ENCODE peak calls at places on chromosomes 11 and 22, in four cellular contexts. W is OCI-LY7, X is GM23338, Q is cardiac muscle cell. K is an unnamed sample.

GRCh38 chr11:111269146-111269868 is 23.8 kb downstream of the POU2AF2 start:
- DNase-seq in W (no peak), X (no peak), Q (no peak), K (no peak)

GRCh38 chr11:131331546-131331945 is 38.9 kb upstream of the NTM start:
- DNase-seq in W (no peak), X (no peak), Q (peak; percentile 27), K (no peak)

GRCh38 chr11:1970956-1971355 is 23.8 kb downstream of the MRPL23 start:
- DNase-seq in W (no peak), X (no peak), Q (no peak), K (no peak)

GRCh38 chr11:109033627-109034340 is 368.9 kb downstream of the DDX10 start:
- DNase-seq in W (no peak), X (no peak), Q (no peak), K (no peak)

GRCh38 chr11:1254086-1254648 is 31.3 kb downstream of the MUC5B start:
- DNase-seq in W (no peak), X (no peak), Q (no peak), K (no peak)

GRCh38 chr11:6875761-6876160 is 664 bp upstream of the OR10A4 start:
- DNase-seq in W (no peak), X (no peak), Q (no peak), K (no peak)

GRCh38 chr22:19995611-19996339 is 20.8 kb downstream of the ARVCF start:
- DNase-seq in W (no peak), X (no peak), Q (no peak), K (no peak)

GRCh38 chr11:62611705-62612365 is 740 bp downstream of the EML3 start:
- DNase-seq in W (peak; percentile 26), X (peak; percentile 52), Q (no peak), K (no peak)

GRCh38 chr11:72260574-72260973 is 16.6 kb upstream of the PHOX2A start:
- DNase-seq in W (no peak), X (no peak), Q (no peak), K (no peak)

GRCh38 chr11:88016392-88017020 is 158.7 kb downstream of the RAB38 start:
- DNase-seq in W (peak; percentile 77), X (peak; percentile 89), Q (peak; percentile 83), K (peak; percentile 51)

GRCh38 chr11:76801736-76802135 is 18.6 kb downstream of the TSKU start:
- DNase-seq in W (no peak), X (no peak), Q (no peak), K (no peak)

GRCh38 chr11:61828629-61829407 is 718 bp downstream of the FADS2 start:
- DNase-seq in W (no peak), X (peak; percentile 72), Q (peak; percentile 68), K (peak; percentile 35)

GRCh38 chr22:30309981-30310672 is 16.6 kb downstream of the TBC1D10A start:
- DNase-seq in W (peak; percentile 48), X (no peak), Q (no peak), K (no peak)

GRCh38 chr11:102139081-102139498 is 28.8 kb downstream of the YAP1 start:
- DNase-seq in W (no peak), X (peak; percentile 31), Q (peak; percentile 69), K (no peak)

GRCh38 chr11:58286249-58286648 is 18.2 kb upstream of the OR10W1 start:
- DNase-seq in W (peak; percentile 39), X (peak; percentile 68), Q (peak; percentile 49), K (no peak)

GRCh38 chr11:128465946-128466688 is 121.2 kb downstream of the ETS1 start:
- DNase-seq in W (no peak), X (no peak), Q (no peak), K (no peak)

GRCh38 chr11:23944939-23945338 is 551.9 kb upstream of the LUZP2 start:
- DNase-seq in W (no peak), X (no peak), Q (no peak), K (no peak)

GRCh38 chr11:96155627-96156378 is 187.2 kb downstream of the MAML2 start:
- DNase-seq in W (no peak), X (peak; percentile 67), Q (no peak), K (no peak)

GRCh38 chr11:76232026-76232665 is 25.8 kb upstream of the WNT11 start:
- DNase-seq in W (peak; percentile 51), X (no peak), Q (no peak), K (no peak)

GRCh38 chr22:35102663-35103062 is 36.7 kb downstream of the ISX start:
- DNase-seq in W (peak; percentile 12), X (peak; percentile 82), Q (peak; percentile 72), K (no peak)

GRCh38 chr11:92977401-92977800 is 8.0 kb downstream of the MTNR1B start:
- DNase-seq in W (no peak), X (no peak), Q (no peak), K (no peak)

GRCh38 chr11:121968638-121969037 is 147.4 kb downstream of the BLID start:
- DNase-seq in W (no peak), X (no peak), Q (no peak), K (no peak)

GRCh38 chr11:121965330-121965729 is 150.7 kb downstream of the BLID start:
- DNase-seq in W (no peak), X (no peak), Q (no peak), K (no peak)

GRCh38 chr11:121967131-121967689 is 148.8 kb downstream of the BLID start:
- DNase-seq in W (no peak), X (no peak), Q (no peak), K (no peak)

GRCh38 chr11:121961228-121961860 is 154.7 kb downstream of the BLID start:
- DNase-seq in W (no peak), X (no peak), Q (peak; percentile 10), K (no peak)

GRCh38 chr11:121964591-121964990 is 151.4 kb downstream of the BLID start:
- DNase-seq in W (no peak), X (no peak), Q (no peak), K (no peak)
- TF ChIP-seq CTCF in W (no peak), X (no peak), Q (no peak), K (no peak)

GRCh38 chr22:43587574-43587973 is 175.8 kb downstream of the MPPED1 start:
- DNase-seq in W (no peak), X (no peak), Q (no peak), K (no peak)

GRCh38 chr22:43592470-43592869 is 180.7 kb downstream of the MPPED1 start:
- DNase-seq in W (no peak), X (peak; percentile 73), Q (peak; percentile 28), K (peak; percentile 16)
- TF ChIP-seq CTCF in W (peak; percentile 22), X (peak; percentile 77), Q (no peak), K (peak; percentile 36)

GRCh38 chr22:39518124-39518786 is 2.1 kb upstream of the ATF4 start:
- DNase-seq in W (no peak), X (no peak), Q (no peak), K (no peak)

GRCh38 chr22:39520054-39520873 is at the start of gene ATF4:
- DNase-seq in W (peak; percentile 99), X (peak; percentile 100), Q (peak; percentile 99), K (peak; percentile 92)

GRCh38 chr22:39520874-39521857 is 804 bp downstream of the ATF4 start:
- DNase-seq in W (peak; percentile 78), X (peak; percentile 76), Q (peak; percentile 85), K (peak; percentile 62)

GRCh38 chr22:39518996-39519680 is 1.2 kb upstream of the ATF4 start:
- DNase-seq in W (peak; percentile 34), X (no peak), Q (peak; percentile 55), K (no peak)

GRCh38 chr22:39519681-39520053 is 695 bp upstream of the ATF4 start:
- DNase-seq in W (peak; percentile 50), X (peak; percentile 77), Q (peak; percentile 74), K (no peak)
- TF ChIP-seq CTCF in W (peak; percentile 66), X (peak; percentile 43), Q (peak; percentile 43), K (peak; percentile 44)

DNA sequence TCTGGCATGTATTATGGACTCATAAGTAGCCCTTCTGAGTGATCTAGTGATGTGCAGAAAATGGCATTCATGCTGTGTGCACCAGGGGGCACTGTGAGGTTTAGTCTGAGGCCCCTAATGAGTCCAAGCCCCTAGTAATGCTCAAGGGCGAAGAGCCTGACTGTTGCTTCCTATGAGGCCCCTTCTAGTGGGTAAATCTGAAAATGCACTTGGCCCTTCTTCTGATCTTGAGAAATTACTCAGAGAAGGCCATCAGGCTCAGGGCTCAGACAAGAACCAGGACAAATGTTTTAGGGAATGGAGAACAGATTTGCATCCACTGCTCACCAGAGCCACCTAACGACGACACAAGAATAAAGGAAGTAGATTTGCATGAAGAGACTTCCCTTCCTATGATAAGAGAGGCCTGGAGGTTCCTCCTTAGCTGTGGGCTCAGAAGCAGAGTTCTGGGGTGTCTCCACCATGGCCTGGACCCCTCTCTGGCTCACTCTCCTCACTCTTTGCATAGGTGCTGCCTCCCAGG is 75.8 kb downstream of the GGTLC2 start:
- DNase-seq in W (peak; percentile 91), X (peak; percentile 77), Q (no peak), K (peak; percentile 42)
- TF ChIP-seq CTCF in W (peak; percentile 100), X (peak; percentile 69), Q (peak; percentile 79), K (peak; percentile 65)

GRCh38 chr11:123475478-123475877 is 45.4 kb downstream of the GRAMD1B start:
- DNase-seq in W (no peak), X (peak; percentile 72), Q (peak; percentile 76), K (peak; percentile 10)
- TF ChIP-seq CTCF in W (peak; percentile 54), X (peak; percentile 63), Q (peak; percentile 40), K (peak; percentile 49)

DNA sequence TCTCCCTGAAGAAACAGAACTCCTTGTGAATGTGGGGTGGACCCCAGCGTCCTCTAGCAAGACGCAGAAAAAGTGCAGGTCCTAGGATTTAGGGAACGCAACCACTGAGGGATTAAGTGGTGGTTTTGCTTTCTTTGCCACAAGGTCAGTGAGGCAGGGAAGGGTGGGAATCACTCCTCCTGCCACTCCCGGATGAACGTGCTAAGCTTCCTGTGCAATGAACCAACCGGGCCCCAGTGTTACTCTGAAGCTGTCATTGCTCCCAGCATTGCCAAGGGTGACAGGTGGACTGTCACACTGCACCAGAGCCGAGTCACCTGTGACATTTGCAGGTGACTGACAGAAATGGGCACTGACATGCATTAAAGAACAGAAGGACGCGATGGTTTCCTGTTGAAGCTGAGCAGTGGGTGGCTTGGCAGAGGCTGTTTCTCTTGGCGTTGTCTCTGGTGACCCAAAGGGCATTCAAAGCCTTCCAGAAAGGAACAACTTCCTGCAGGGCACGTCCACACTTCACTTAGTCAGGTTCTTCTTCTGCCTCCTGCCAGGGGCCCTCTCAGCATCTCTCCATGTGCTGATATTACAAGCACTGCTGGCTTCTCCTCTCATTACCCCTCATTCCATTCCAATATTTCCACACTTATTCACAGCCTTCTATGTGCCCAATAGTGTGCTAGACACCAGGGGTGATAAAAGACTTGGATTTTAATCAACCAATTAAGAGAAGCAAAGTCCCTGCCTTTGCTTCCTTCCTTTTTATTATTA is 9.7 kb downstream of the KIRREL3 start:
- DNase-seq in W (no peak), X (no peak), Q (no peak), K (no peak)
- TF ChIP-seq CTCF in W (peak; percentile 23), X (no peak), Q (peak; percentile 1), K (peak; percentile 39)

GRCh38 chr11:78147807-78148206 is 8.4 kb upstream of the ALG8 start:
- DNase-seq in W (no peak), X (no peak), Q (no peak), K (no peak)
- TF ChIP-seq CTCF in W (no peak), X (no peak), Q (no peak), K (no peak)

K was measured in neural crest cell.